ENCODE peak calls at places on chromosomes 12 and 14, in five cellular contexts. One of them, this sample, is unnamed.

GRCh38 chr12:130014485-130014807 is 110.6 kb upstream of the TMEM132D start:
- DNase-seq in H1: peak
- DNase-seq in endothelial cell of umbilical vein: no peak
- DNase-seq in endodermal cell: peak
- DNase-seq in H9: peak
- DNase-seq in this sample: no peak

GRCh38 chr14:80584638-80585505 is 356.7 kb downstream of the CEP128 start:
- DNase-seq in H1: no peak
- DNase-seq in endothelial cell of umbilical vein: peak
- DNase-seq in endodermal cell: no peak
- DNase-seq in H9: no peak
- DNase-seq in this sample: no peak

GRCh38 chr12:60035835-60036234 is 440.0 kb downstream of the SLC16A7 start:
- DNase-seq in H1: no peak
- DNase-seq in endothelial cell of umbilical vein: peak
- DNase-seq in endodermal cell: no peak
- DNase-seq in H9: no peak
- DNase-seq in this sample: no peak

GRCh38 chr12:131856366-131857097 is 28.3 kb downstream of the MMP17 start:
- DNase-seq in H1: no peak
- DNase-seq in endothelial cell of umbilical vein: no peak
- DNase-seq in endodermal cell: no peak
- DNase-seq in H9: no peak
- DNase-seq in this sample: no peak

GRCh38 chr12:69239922-69240624 is 704 bp downstream of the CPSF6 start:
- DNase-seq in H1: peak
- DNase-seq in endothelial cell of umbilical vein: peak
- DNase-seq in endodermal cell: peak
- DNase-seq in H9: peak
- DNase-seq in this sample: peak

GRCh38 chr12:15709524-15709923 is 79.7 kb downstream of the EPS8 start:
- DNase-seq in H1: no peak
- DNase-seq in endothelial cell of umbilical vein: no peak
- DNase-seq in endodermal cell: peak
- DNase-seq in H9: peak
- DNase-seq in this sample: no peak

GRCh38 chr12:53793221-53793620 is 41.4 kb upstream of the CISTR start:
- DNase-seq in H1: no peak
- DNase-seq in endothelial cell of umbilical vein: no peak
- DNase-seq in endodermal cell: no peak
- DNase-seq in H9: no peak
- DNase-seq in this sample: no peak

GRCh38 chr12:131692431-131692830 is 18.5 kb upstream of the SFSWAP start:
- DNase-seq in H1: peak
- DNase-seq in endothelial cell of umbilical vein: no peak
- DNase-seq in endodermal cell: peak
- DNase-seq in H9: no peak
- DNase-seq in this sample: no peak

GRCh38 chr14:92890830-92891598 is 31.9 kb upstream of the CHGA start:
- DNase-seq in H1: no peak
- DNase-seq in endothelial cell of umbilical vein: peak
- DNase-seq in endodermal cell: no peak
- DNase-seq in H9: no peak
- DNase-seq in this sample: no peak

GRCh38 chr12:13425766-13426165 is 229.2 kb downstream of the EMP1 start:
- DNase-seq in H1: no peak
- DNase-seq in endothelial cell of umbilical vein: no peak
- DNase-seq in endodermal cell: peak
- DNase-seq in H9: no peak
- DNase-seq in this sample: no peak

GRCh38 chr12:117680311-117680710 is 288.5 kb downstream of the KSR2 start:
- DNase-seq in H1: no peak
- DNase-seq in endothelial cell of umbilical vein: peak
- DNase-seq in endodermal cell: no peak
- DNase-seq in H9: no peak
- DNase-seq in this sample: no peak

GRCh38 chr12:56787498-56787897 is 24.4 kb downstream of the HSD17B6 start:
- DNase-seq in H1: no peak
- DNase-seq in endothelial cell of umbilical vein: no peak
- DNase-seq in endodermal cell: no peak
- DNase-seq in H9: no peak
- DNase-seq in this sample: no peak

GRCh38 chr12:132244724-132245295 is 84.6 kb downstream of the GALNT9 start:
- DNase-seq in H1: no peak
- DNase-seq in endothelial cell of umbilical vein: no peak
- DNase-seq in endodermal cell: peak
- DNase-seq in H9: no peak
- DNase-seq in this sample: no peak

GRCh38 chr12:99059824-99060526 is 414.9 kb downstream of the APAF1 start:
- DNase-seq in H1: no peak
- DNase-seq in endothelial cell of umbilical vein: no peak
- DNase-seq in endodermal cell: no peak
- DNase-seq in H9: no peak
- DNase-seq in this sample: no peak

GRCh38 chr14:104708606-104709268 is 15.3 kb upstream of the ADSS1 start:
- DNase-seq in H1: peak
- DNase-seq in endothelial cell of umbilical vein: peak
- DNase-seq in endodermal cell: peak
- DNase-seq in H9: peak
- DNase-seq in this sample: peak

GRCh38 chr12:90953956-90954421 is 987 bp downstream of the CCER1 start:
- DNase-seq in H1: peak
- DNase-seq in endothelial cell of umbilical vein: no peak
- DNase-seq in endodermal cell: peak
- DNase-seq in H9: peak
- DNase-seq in this sample: no peak

GRCh38 chr12:121812320-121812871 is 8.6 kb downstream of the SETD1B start:
- DNase-seq in H1: peak
- DNase-seq in endothelial cell of umbilical vein: peak
- DNase-seq in endodermal cell: peak
- DNase-seq in H9: peak
- DNase-seq in this sample: no peak

GRCh38 chr14:100765991-100766390 is 39.3 kb downstream of the DLK1 start:
- DNase-seq in H1: no peak
- DNase-seq in endothelial cell of umbilical vein: no peak
- DNase-seq in endodermal cell: peak
- DNase-seq in H9: no peak
- DNase-seq in this sample: no peak

DNA sequence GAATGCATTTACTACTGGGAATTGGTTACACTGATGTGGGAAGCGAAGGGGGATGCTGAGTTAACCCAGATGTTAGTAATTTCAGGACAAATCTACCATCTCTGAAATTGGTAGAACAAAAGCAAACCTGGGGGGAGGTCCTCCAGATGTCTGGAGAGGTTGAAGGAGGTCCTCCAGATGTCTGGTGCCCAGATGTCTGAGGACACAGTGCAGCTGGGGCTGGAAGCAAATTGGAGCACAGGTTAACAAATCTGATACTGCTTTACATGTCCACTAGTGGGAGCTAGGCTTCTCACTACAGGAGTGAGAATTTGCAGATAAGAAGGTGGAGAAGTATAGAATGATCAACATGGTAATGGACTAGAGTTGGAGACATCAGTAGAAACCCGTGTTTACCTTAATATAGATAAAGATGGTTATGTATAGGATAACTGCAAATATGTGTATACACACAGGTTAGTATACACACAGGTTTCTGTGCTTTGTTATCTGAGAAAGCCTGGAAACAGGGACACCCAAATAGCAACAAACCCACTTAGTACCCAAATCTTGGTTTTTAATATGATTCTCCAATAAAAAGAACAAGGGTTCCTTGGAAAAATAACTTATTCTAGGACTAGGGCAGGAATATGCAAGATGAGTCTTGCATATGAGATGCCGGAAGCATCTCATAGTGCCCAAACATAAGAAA is 162.5 kb downstream of the C12orf50 start:
- DNase-seq in H1: no peak
- DNase-seq in endothelial cell of umbilical vein: peak
- DNase-seq in endodermal cell: peak
- DNase-seq in H9: peak
- DNase-seq in this sample: no peak
- TF ChIP-seq CTCF in H1: peak
- TF ChIP-seq CTCF in endothelial cell of umbilical vein: peak
- TF ChIP-seq CTCF in endodermal cell: peak
- TF ChIP-seq CTCF in H9: peak
- TF ChIP-seq CTCF in this sample: no peak

GRCh38 chr12:50087159-50087558 is 2.0 kb downstream of the SMARCD1 start:
- DNase-seq in H1: no peak
- DNase-seq in endothelial cell of umbilical vein: no peak
- DNase-seq in endodermal cell: no peak
- DNase-seq in H9: no peak
- DNase-seq in this sample: no peak

GRCh38 chr12:50085615-50085928 is 430 bp downstream of the SMARCD1 start:
- DNase-seq in H1: no peak
- DNase-seq in endothelial cell of umbilical vein: no peak
- DNase-seq in endodermal cell: no peak
- DNase-seq in H9: no peak
- DNase-seq in this sample: no peak

GRCh38 chr12:50084775-50085614 is at the start of gene SMARCD1:
- DNase-seq in H1: peak
- DNase-seq in endothelial cell of umbilical vein: peak
- DNase-seq in endodermal cell: peak
- DNase-seq in H9: peak
- DNase-seq in this sample: peak

GRCh38 chr12:50087995-50088394 is 2.9 kb downstream of the SMARCD1 start:
- DNase-seq in H1: no peak
- DNase-seq in endothelial cell of umbilical vein: peak
- DNase-seq in endodermal cell: no peak
- DNase-seq in H9: no peak
- DNase-seq in this sample: no peak

GRCh38 chr12:50086148-50086547 is 1.0 kb downstream of the SMARCD1 start:
- DNase-seq in H1: no peak
- DNase-seq in endothelial cell of umbilical vein: no peak
- DNase-seq in endodermal cell: no peak
- DNase-seq in H9: no peak
- DNase-seq in this sample: no peak
- H3K27ac ChIP-seq in H1: no peak
- H3K27ac ChIP-seq in endothelial cell of umbilical vein: no peak
- H3K27ac ChIP-seq in endodermal cell: no peak
- H3K27ac ChIP-seq in H9: no peak
- H3K27ac ChIP-seq in this sample: peak

GRCh38 chr12:26614217-26614616 is 218.8 kb downstream of the ITPR2 start:
- DNase-seq in H1: peak
- DNase-seq in endothelial cell of umbilical vein: peak
- DNase-seq in endodermal cell: peak
- DNase-seq in H9: peak
- DNase-seq in this sample: no peak
- TF ChIP-seq CTCF in H1: peak
- TF ChIP-seq CTCF in endothelial cell of umbilical vein: peak
- TF ChIP-seq CTCF in endodermal cell: peak
- TF ChIP-seq CTCF in H9: peak
- TF ChIP-seq CTCF in this sample: peak

DNA sequence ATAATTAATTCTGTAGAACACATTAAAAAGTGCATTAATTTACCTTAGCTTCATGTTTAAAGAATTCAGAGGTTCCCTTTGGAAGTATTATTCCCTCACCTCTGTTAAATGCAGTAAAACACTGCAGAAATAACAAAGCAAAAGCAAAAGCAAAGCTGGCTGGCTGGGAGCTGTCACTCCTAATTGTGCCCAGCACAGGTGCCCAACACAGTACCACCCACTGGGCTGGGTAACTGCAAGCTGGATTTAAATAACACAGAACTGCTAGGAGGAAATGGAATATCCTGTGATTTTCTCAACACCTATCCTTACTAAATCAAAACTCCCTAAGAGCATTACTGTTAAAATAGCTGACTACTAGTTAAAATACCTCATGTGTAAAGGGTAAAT is 72.6 kb downstream of the SLC2A13 start:
- DNase-seq in H1: no peak
- DNase-seq in endothelial cell of umbilical vein: no peak
- DNase-seq in endodermal cell: peak
- DNase-seq in H9: no peak
- DNase-seq in this sample: no peak
- H3K27ac ChIP-seq in H1: no peak
- H3K27ac ChIP-seq in endothelial cell of umbilical vein: no peak
- H3K27ac ChIP-seq in endodermal cell: no peak
- H3K27ac ChIP-seq in H9: no peak
- H3K27ac ChIP-seq in this sample: no peak

GRCh38 chr14:50734950-50735697 is 67.0 kb upstream of the SAV1 start:
- DNase-seq in H1: no peak
- DNase-seq in endothelial cell of umbilical vein: no peak
- DNase-seq in endodermal cell: no peak
- DNase-seq in H9: no peak
- DNase-seq in this sample: no peak
- TF ChIP-seq CTCF in H1: no peak
- TF ChIP-seq CTCF in endothelial cell of umbilical vein: no peak
- TF ChIP-seq CTCF in endodermal cell: peak
- TF ChIP-seq CTCF in H9: no peak
- TF ChIP-seq CTCF in this sample: no peak

GRCh38 chr12:82645414-82645813 is 41.3 kb upstream of the TMTC2 start:
- DNase-seq in H1: no peak
- DNase-seq in endothelial cell of umbilical vein: no peak
- DNase-seq in endodermal cell: no peak
- DNase-seq in H9: no peak
- DNase-seq in this sample: no peak
- H3K27ac ChIP-seq in H1: no peak
- H3K27ac ChIP-seq in endothelial cell of umbilical vein: no peak
- H3K27ac ChIP-seq in endodermal cell: no peak
- H3K27ac ChIP-seq in H9: no peak
- H3K27ac ChIP-seq in this sample: no peak

DNA sequence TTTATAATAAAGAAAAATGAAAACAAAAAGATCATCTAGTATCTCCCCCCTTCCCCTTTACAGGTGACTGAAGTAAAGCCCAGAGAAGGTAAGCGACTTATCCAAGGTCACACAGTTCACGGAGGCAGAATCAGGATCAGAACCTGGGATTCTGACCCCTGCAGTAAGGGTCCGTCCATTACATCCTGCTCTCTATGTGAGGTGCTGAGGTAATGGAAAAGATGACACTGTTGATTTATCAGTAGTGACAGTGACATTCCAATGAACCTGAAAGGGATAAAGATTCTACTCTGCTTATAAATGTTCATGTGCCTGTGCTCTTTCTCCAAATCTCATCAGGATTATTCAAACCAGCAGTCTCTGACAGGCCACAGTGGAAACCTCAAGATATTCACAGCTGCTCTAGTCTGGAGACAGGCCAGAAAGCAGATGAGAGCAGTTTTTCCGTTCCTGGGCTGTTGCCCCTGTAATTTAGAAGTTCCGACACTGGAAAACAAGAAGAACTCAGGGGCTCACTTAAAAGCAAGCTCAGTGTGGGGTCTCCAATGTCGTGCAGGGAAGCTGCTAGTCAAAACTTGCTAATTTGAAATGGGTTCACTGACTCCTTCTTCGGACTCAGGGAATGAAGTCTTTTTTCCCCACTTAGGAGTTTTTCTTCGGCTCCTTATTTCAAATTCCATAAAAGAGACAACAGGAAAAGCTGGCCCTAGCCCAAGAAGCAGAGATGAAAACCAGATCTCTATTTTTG is 131.7 kb upstream of the EEA1 start:
- DNase-seq in H1: no peak
- DNase-seq in endothelial cell of umbilical vein: peak
- DNase-seq in endodermal cell: peak
- DNase-seq in H9: no peak
- DNase-seq in this sample: no peak
- TF ChIP-seq CTCF in H1: peak
- TF ChIP-seq CTCF in endothelial cell of umbilical vein: no peak
- TF ChIP-seq CTCF in endodermal cell: peak
- TF ChIP-seq CTCF in H9: peak
- TF ChIP-seq CTCF in this sample: no peak

This sample was measured in CD4-positive, alpha-beta T cell.